ENCODE peak calls at places on chromosome 17, in five cellular contexts. X, B, U, C and K are unnamed samples.

GRCh38 chr17:28333083-28333746 is 2.1 kb downstream of the IFT20 start:
- DNase-seq in C (no peak), U (no peak), X (no peak), B (no peak), K (no peak)

GRCh38 chr17:78438694-78439325 is 60.4 kb downstream of the PGS1 start:
- DNase-seq in X (no peak), B (no peak), U (no peak), C (no peak), K (no peak)

GRCh38 chr17:79956853-79957252 is 78.8 kb downstream of the TBC1D16 start:
- DNase-seq in X (no peak), U (no peak), C (no peak), B (no peak), K (no peak)

GRCh38 chr17:46962374-46962790 is 16.7 kb downstream of the RPRML start:
- DNase-seq in B (no peak), C (no peak), U (no peak), X (no peak), K (no peak)

GRCh38 chr17:7573324-7574080 is 5.9 kb upstream of the CD68 start:
- DNase-seq in X (peak; percentile 86), B (no peak), C (no peak), U (peak; percentile 88), K (no peak)

GRCh38 chr17:75693500-75694481 is 26.7 kb downstream of the SAP30BP start:
- DNase-seq in U (no peak), B (no peak), C (no peak), X (no peak), K (peak; percentile 76)

GRCh38 chr17:77324227-77324626 is 183.5 kb downstream of the SEC14L1 start:
- DNase-seq in C (no peak), B (no peak), X (no peak), U (no peak), K (no peak)

GRCh38 chr17:82012482-82013295 is 10.0 kb downstream of the CENPX start:
- DNase-seq in B (no peak), C (no peak), X (no peak), U (no peak), K (no peak)

GRCh38 chr17:13508916-13509315 is 92.8 kb downstream of the HS3ST3A1 start:
- DNase-seq in U (no peak), X (no peak), C (no peak), B (no peak), K (no peak)

GRCh38 chr17:16371742-16372141 is 9.1 kb upstream of the UBB start:
- DNase-seq in X (no peak), C (no peak), U (no peak), B (no peak), K (no peak)

GRCh38 chr17:67216544-67217320 is 28.3 kb downstream of the HELZ start:
- DNase-seq in B (no peak), C (no peak), X (no peak), U (no peak), K (no peak)

GRCh38 chr17:4436381-4436780 is 2.6 kb downstream of the SPNS3 start:
- DNase-seq in B (no peak), U (no peak), X (no peak), C (no peak), K (no peak)

GRCh38 chr17:74412581-74412980 is 19.3 kb upstream of the GPRC5C start:
- DNase-seq in X (no peak), U (no peak), C (no peak), B (no peak), K (no peak)

GRCh38 chr17:80970044-80970761 is 21.4 kb upstream of the CHMP6 start:
- DNase-seq in U (peak; percentile 34), B (no peak), X (no peak), C (no peak), K (no peak)

GRCh38 chr17:74860229-74860998 is 729 bp upstream of the GRIN2C start:
- DNase-seq in B (no peak), C (no peak), U (no peak), X (no peak), K (no peak)

GRCh38 chr17:76840884-76841775 is 27.1 kb upstream of the MGAT5B start:
- DNase-seq in X (no peak), U (no peak), C (no peak), B (no peak), K (no peak)

GRCh38 chr17:17304521-17304985 is 1.4 kb downstream of the NT5M start:
- DNase-seq in C (no peak), U (peak; percentile 85), X (no peak), B (no peak), K (no peak)

GRCh38 chr17:61565213-61565612 is 25.8 kb downstream of the NACA2 start:
- DNase-seq in B (no peak), U (no peak), X (no peak), C (no peak), K (no peak)

DNA sequence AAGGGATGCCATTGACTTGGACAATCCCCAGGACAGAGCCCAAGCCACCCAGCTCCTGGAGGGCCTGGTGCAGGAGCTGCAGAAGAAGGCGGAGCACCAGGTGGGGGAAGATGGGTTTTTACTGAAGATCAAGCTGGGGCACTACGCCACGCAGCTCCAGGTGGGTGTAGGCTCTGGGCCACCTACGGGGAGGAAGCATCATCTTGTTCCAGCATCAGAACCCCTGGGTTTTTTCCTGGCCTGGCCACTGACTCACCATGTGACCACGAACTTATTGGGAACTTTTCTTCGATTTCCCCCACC is 1.5 kb downstream of the STAT5A start:
- DNase-seq in B (no peak), C (no peak), X (no peak), U (no peak), K (no peak)
- TF ChIP-seq SRF in B (no peak), C (no peak), X (no peak), U (no peak), K (no peak)

DNA sequence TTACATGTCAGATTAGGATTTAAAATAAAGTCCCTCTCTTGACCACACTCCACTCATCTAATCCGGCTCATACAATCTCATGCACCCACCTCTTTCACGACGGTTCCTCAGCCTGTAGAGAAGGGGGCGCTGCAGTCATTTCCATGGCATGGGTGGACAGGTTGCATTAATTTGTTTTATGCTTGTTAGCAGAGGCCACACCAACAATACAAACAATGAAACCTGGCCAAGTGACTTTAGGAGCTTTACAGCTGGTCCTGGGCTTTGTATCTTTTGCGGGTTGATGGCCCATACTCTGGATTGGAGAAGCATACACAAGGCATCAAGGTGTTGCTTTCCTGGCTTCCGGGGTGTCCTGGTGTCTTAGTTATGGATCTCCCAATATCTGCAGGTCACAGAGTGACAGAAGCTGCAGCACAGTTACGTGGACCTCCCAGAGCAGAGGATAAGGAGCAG is 9.7 kb upstream of the SNF8 start:
- DNase-seq in C (no peak), X (peak; percentile 79), B (no peak), U (peak; percentile 83), K (peak; percentile 69)
- TF ChIP-seq SRF in C (no peak), X (no peak), B (no peak), U (no peak), K (no peak)

DNA sequence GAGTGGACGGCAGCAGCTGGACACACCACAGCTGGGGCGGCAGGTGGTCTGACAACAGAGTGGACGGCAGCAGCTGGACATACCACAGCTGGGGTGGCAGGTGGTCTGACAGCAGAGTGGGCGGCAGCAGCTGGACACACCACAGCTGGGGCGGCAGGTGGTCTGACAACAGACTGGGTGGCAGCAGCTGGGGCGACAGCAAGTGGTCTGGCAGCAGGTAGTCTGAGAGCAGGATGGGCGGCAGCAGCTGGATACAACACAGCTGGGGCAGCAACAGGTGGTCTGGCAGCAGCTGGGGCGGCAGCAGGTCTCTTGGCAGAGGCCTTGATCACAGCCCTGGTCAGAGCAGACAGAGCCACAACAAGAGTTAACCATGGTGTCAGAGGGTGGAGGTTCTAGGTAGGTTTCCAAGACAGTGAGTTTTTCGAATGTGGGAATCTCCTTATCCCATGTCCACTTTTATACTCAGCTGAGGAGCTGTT is at the start of gene KRTAP4-1:
- DNase-seq in B (no peak), C (no peak), U (no peak), X (no peak), K (no peak)
- TF ChIP-seq SRF in B (no peak), C (no peak), U (no peak), X (no peak), K (no peak)

GRCh38 chr17:34703533-34703932 is 124.2 kb downstream of the TMEM132E start:
- DNase-seq in U (peak; percentile 64), X (peak; percentile 10), B (no peak), C (no peak), K (no peak)
- TF ChIP-seq SRF in U (no peak), X (no peak), B (no peak), C (no peak), K (no peak)

GRCh38 chr17:70074991-70075390 is at the start of gene KCNJ16:
- DNase-seq in X (no peak), B (no peak), C (no peak), U (peak; percentile 28), K (no peak)
- TF ChIP-seq SRF in X (no peak), B (no peak), C (no peak), U (no peak), K (no peak)

GRCh38 chr17:10756146-10756545 is 26.3 kb upstream of the TMEM220 start:
- DNase-seq in B (no peak), C (no peak), X (no peak), U (no peak), K (no peak)

GRCh38 chr17:10755592-10756127 is 25.8 kb upstream of the TMEM220 start:
- DNase-seq in U (no peak), X (no peak), B (no peak), C (no peak), K (no peak)

GRCh38 chr17:10754109-10754508 is 24.3 kb upstream of the TMEM220 start:
- DNase-seq in X (peak; percentile 39), U (peak; percentile 18), C (no peak), B (no peak), K (peak; percentile 51)

GRCh38 chr17:10756604-10757003 is 26.8 kb upstream of the TMEM220 start:
- DNase-seq in B (no peak), C (no peak), U (no peak), X (no peak), K (no peak)

DNA sequence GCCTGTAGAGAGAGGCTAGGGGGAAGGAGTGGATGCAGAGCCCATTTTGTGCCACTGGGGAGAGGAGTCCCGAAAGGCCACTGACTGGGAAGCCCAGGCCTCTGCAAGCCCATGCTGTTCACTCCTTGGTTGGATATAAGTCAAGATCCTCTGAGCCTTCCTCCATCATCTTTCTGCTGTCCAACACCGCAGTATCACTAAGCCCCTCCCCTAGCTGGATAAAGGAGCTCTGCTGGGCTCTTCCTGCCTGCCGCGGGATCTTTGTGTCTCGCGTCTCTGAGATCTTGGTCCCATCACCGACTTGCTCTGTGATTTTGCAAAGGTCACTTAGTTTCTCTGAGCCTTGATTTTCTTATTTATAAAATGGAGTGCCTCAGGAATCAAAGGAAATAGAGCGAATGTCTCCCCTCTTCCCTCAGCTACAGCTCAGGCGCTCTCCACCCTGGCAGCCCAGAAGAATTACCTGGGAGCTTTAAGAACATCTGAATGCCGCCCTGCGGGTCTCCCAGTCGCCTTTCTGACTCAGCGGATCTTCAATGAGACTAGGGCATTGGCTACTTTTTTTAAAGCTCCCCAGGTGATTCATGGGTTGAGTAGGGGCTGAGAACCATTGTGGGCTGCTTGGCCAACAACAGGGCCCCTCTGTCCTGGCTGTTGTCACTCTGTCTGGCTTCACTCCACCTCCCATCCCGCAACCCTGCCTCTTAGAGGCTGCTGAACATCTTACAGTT is 25.2 kb upstream of the TMEM220 start:
- DNase-seq in X (no peak), B (no peak), U (no peak), C (no peak), K (no peak)
- TF ChIP-seq SRF in X (no peak), B (no peak), U (no peak), C (no peak), K (no peak)

DNA sequence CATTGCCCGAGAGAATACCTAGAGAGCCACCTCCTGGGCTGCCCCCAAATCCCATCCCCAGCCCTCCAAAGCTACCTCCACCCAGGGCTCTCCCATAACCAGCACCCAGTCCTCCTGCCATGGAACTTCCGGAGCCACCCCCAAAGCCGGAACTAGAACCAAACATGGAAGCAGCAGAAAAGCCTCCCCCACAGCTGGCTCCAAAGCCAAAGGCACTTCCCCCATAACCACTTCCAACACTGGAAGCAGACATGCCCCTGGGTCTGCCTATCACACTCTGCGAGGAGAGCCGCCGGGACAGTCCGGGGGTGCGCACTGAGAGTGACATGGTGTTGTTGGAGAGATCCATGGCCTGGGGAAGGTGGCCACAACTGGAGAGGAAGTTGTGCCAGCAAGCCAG is at the start of gene KRT12:
- DNase-seq in C (no peak), B (no peak), U (peak; percentile 22), X (no peak), K (no peak)
- TF ChIP-seq SRF in C (no peak), B (no peak), U (no peak), X (no peak), K (no peak)